ENCODE peak calls at places on chromosomes 2 and 18, in eight cellular contexts. K is OCI-LY7, M is GM23248, H is left lobe of liver, F is skeletal muscle cell, Z is KBM-7, Q is germinal center, A is right atrium auricular region. B is an unnamed sample.

GRCh38 chr2:85907671-85908157 is 18.9 kb upstream of the ST3GAL5 start:
- DNase-seq in K (no peak), M (peak), H (no peak), F (no peak), Z (no peak), Q (no peak), A (no peak), B (no peak)

GRCh38 chr2:42169869-42170465 is 814 bp downstream of the EML4 start:
- DNase-seq in K (peak), M (peak), H (no peak), F (no peak), Z (peak), Q (peak), A (no peak), B (peak)

GRCh38 chr2:167817908-167818307 is 429.5 kb downstream of the STK39 start:
- DNase-seq in K (no peak), M (no peak), H (no peak), F (no peak), Z (no peak), Q (no peak), A (no peak), B (no peak)

GRCh38 chr2:12017499-12018185 is 271.2 kb downstream of the LPIN1 start:
- DNase-seq in K (no peak), M (no peak), H (no peak), F (no peak), Z (no peak), Q (no peak), A (no peak), B (no peak)

GRCh38 chr2:53559302-53559967 is 208.2 kb upstream of the CHAC2 start:
- DNase-seq in K (no peak), M (peak), H (no peak), F (no peak), Z (no peak), Q (no peak), A (no peak), B (no peak)

GRCh38 chr2:1856922-1857321 is 112.6 kb upstream of the PXDN start:
- DNase-seq in K (no peak), M (peak), H (no peak), F (no peak), Z (no peak), Q (no peak), A (no peak), B (no peak)

GRCh38 chr18:75330308-75330707 is 97.2 kb downstream of the SMIM21 start:
- DNase-seq in K (no peak), M (no peak), H (no peak), F (no peak), Z (no peak), Q (no peak), A (no peak), B (no peak)

GRCh38 chr2:11373096-11373495 is 28.7 kb upstream of the ROCK2 start:
- DNase-seq in K (peak), M (no peak), H (no peak), F (no peak), Z (no peak), Q (no peak), A (no peak), B (no peak)

GRCh38 chr2:73269686-73270465 is 14.4 kb downstream of the FBXO41 start:
- DNase-seq in K (no peak), M (no peak), H (no peak), F (no peak), Z (no peak), Q (no peak), A (no peak), B (no peak)

GRCh38 chr2:153287109-153287801 is 191.3 kb downstream of the RPRM start:
- DNase-seq in K (peak), M (no peak), H (no peak), F (no peak), Z (no peak), Q (peak), A (no peak), B (no peak)

GRCh38 chr2:309148-309969 is 21.5 kb upstream of the ALKAL2 start:
- DNase-seq in K (no peak), M (no peak), H (no peak), F (no peak), Z (no peak), Q (no peak), A (no peak), B (no peak)

GRCh38 chr2:172404824-172405223 is 22.6 kb upstream of the ITGA6 start:
- DNase-seq in K (no peak), M (peak), H (no peak), F (peak), Z (no peak), Q (no peak), A (no peak), B (no peak)

GRCh38 chr18:44654555-44654954 is 26.1 kb upstream of the SETBP1 start:
- DNase-seq in K (no peak), M (peak), H (no peak), F (peak), Z (no peak), Q (no peak), A (no peak), B (no peak)

GRCh38 chr2:238449909-238450417 is 23.2 kb downstream of the ASB1 start:
- DNase-seq in K (no peak), M (peak), H (peak), F (no peak), Z (peak), Q (no peak), A (peak), B (no peak)

GRCh38 chr2:240567137-240567871 is 980 bp upstream of the RNPEPL1 start:
- DNase-seq in K (no peak), M (peak), H (peak), F (no peak), Z (peak), Q (no peak), A (peak), B (no peak)

GRCh38 chr2:178324072-178324471 is 126.9 kb downstream of the PRKRA start:
- DNase-seq in K (no peak), M (no peak), H (no peak), F (no peak), Z (no peak), Q (no peak), A (no peak), B (no peak)

GRCh38 chr2:63993871-63994270 is 25.4 kb downstream of the VPS54 start:
- DNase-seq in K (no peak), M (no peak), H (no peak), F (no peak), Z (no peak), Q (no peak), A (no peak), B (no peak)

GRCh38 chr2:127651987-127652550 is 6.1 kb downstream of the GPR17 start:
- DNase-seq in K (no peak), M (no peak), H (no peak), F (no peak), Z (no peak), Q (no peak), A (peak), B (no peak)

GRCh38 chr2:176652300-176653182 is 383.3 kb downstream of the MTX2 start:
- DNase-seq in K (peak), M (peak), H (no peak), F (peak), Z (peak), Q (peak), A (no peak), B (peak)

GRCh38 chr2:161613161-161613560 is 11.1 kb upstream of the SLC4A10 start:
- DNase-seq in K (no peak), M (no peak), H (no peak), F (no peak), Z (no peak), Q (no peak), A (no peak), B (no peak)

GRCh38 chr18:46070683-46071614 is 1.1 kb downstream of the PSTPIP2 start:
- DNase-seq in K (no peak), M (no peak), H (no peak), F (no peak), Z (peak), Q (no peak), A (no peak), B (no peak)

GRCh38 chr2:33216508-33217182 is 259.8 kb upstream of the RASGRP3 start:
- DNase-seq in K (no peak), M (peak), H (peak), F (no peak), Z (no peak), Q (no peak), A (peak), B (no peak)

GRCh38 chr2:98936133-98936916 is at the start of gene CRACDL:
- DNase-seq in K (no peak), M (peak), H (no peak), F (no peak), Z (peak), Q (no peak), A (no peak), B (no peak)

GRCh38 chr2:101329026-101329425 is 20.5 kb upstream of the RNF149 start:
- DNase-seq in K (no peak), M (peak), H (no peak), F (no peak), Z (no peak), Q (no peak), A (no peak), B (no peak)

GRCh38 chr18:66682855-66683322 is 79.0 kb upstream of the CDH19 start:
- DNase-seq in K (no peak), M (no peak), H (no peak), F (no peak), Z (peak), Q (no peak), A (no peak), B (no peak)

GRCh38 chr2:232488097-232488711 is 570 bp upstream of the ECEL1 start:
- DNase-seq in K (no peak), M (no peak), H (no peak), F (no peak), Z (no peak), Q (no peak), A (no peak), B (no peak)

GRCh38 chr18:49907346-49907929 is 94.1 kb upstream of the ACAA2 start:
- DNase-seq in K (no peak), M (no peak), H (no peak), F (peak), Z (no peak), Q (no peak), A (no peak), B (no peak)

GRCh38 chr2:3535794-3536681 is 16.7 kb upstream of the ADI1 start:
- DNase-seq in K (peak), M (peak), H (peak), F (peak), Z (peak), Q (no peak), A (peak), B (no peak)

GRCh38 chr2:81895620-81896245 is 1591.2 kb upstream of the LRRTM1 start:
- DNase-seq in K (no peak), M (no peak), H (no peak), F (no peak), Z (no peak), Q (no peak), A (no peak), B (no peak)

GRCh38 chr2:176821350-176821749 is 391.2 kb upstream of the HNRNPA3 start:
- DNase-seq in K (no peak), M (no peak), H (no peak), F (no peak), Z (no peak), Q (no peak), A (no peak), B (no peak)

GRCh38 chr2:8539743-8540551 is 141.9 kb upstream of the ID2 start:
- DNase-seq in K (no peak), M (no peak), H (peak), F (no peak), Z (peak), Q (no peak), A (no peak), B (no peak)

B was measured in GM10248.